ENCODE peak calls at places on chromosomes 13 and 19, in four cellular contexts. B is Ammon's horn, L is Caki2, Z is aorta. D is an unnamed sample.

GRCh38 chr13:95624020-95624419 is 20.5 kb downstream of the DZIP1 start:
- DNase-seq in B (peak), L (peak), Z (no peak), D (peak)

GRCh38 chr19:6718741-6719539 is 1.5 kb downstream of the C3 start:
- DNase-seq in B (peak), L (peak), Z (no peak), D (peak)

GRCh38 chr13:100600915-100601314 is 12.3 kb upstream of the GGACT start:
- DNase-seq in B (no peak), L (no peak), Z (no peak), D (no peak)

GRCh38 chr13:20174656-20175405 is 14.0 kb upstream of the GJA3 start:
- DNase-seq in B (peak), L (peak), Z (peak), D (no peak)

GRCh38 chr13:30978981-30979956 is 46.8 kb downstream of the TEX26 start:
- DNase-seq in B (peak), L (no peak), Z (no peak), D (no peak)

GRCh38 chr19:2164020-2164988 is 571 bp downstream of the DOT1L start:
- DNase-seq in B (peak), L (no peak), Z (no peak), D (no peak)

GRCh38 chr13:29801102-29801501 is 49.3 kb downstream of the UBL3 start:
- DNase-seq in B (no peak), L (no peak), Z (no peak), D (no peak)

GRCh38 chr13:75600371-75600770 is 35.8 kb upstream of the LMO7 start:
- DNase-seq in B (no peak), L (no peak), Z (no peak), D (no peak)

GRCh38 chr19:2578391-2578826 is 102.5 kb downstream of the GADD45B start:
- DNase-seq in B (no peak), L (peak), Z (peak), D (no peak)

GRCh38 chr13:76637651-76638111 is 248.5 kb downstream of the KCTD12 start:
- DNase-seq in B (no peak), L (no peak), Z (no peak), D (no peak)

GRCh38 chr13:99429670-99430069 is 71.6 kb upstream of the TM9SF2 start:
- DNase-seq in B (no peak), L (no peak), Z (no peak), D (no peak)

GRCh38 chr13:51913421-51914136 is 51.8 kb downstream of the CCDC70 start:
- DNase-seq in B (peak), L (no peak), Z (no peak), D (peak)

GRCh38 chr13:51721485-51721884 is 82.5 kb downstream of the DHRS12 start:
- DNase-seq in B (peak), L (no peak), Z (peak), D (peak)

GRCh38 chr13:22200469-22200868 is 529.6 kb downstream of the FGF9 start:
- DNase-seq in B (no peak), L (no peak), Z (no peak), D (no peak)

GRCh38 chr13:35388456-35388855 is 88.0 kb downstream of the MAB21L1 start:
- DNase-seq in B (no peak), L (no peak), Z (no peak), D (no peak)